ENCODE peak calls at places on chromosomes 1 and 21, in nine cellular contexts. M is GM23248; U is CD8-positive, alpha-beta T cell; Z is IMR-90; B is cardiac muscle cell; X is colonic mucosa; S is kidney; I is AG04450; Q is neural progenitor cell. W is an unnamed sample. For H3K9me3, the result is how much of the 10 kb centered on the place peaks cover.

GRCh38 chr1:111481387-111482221 is 7.8 kb downstream of the C1orf162 start:
- DNase-seq in Q (peak), I (peak), M (peak), U (peak), Z (peak), X (peak), B (peak), S (peak), W (peak)

GRCh38 chr1:165816801-165817497 is 10.5 kb upstream of the UCK2 start:
- DNase-seq in Q (no peak), I (no peak), B (no peak), U (no peak), X (no peak), Z (no peak), M (no peak), S (no peak), W (no peak)

GRCh38 chr1:1225913-1226312 is 5.9 kb downstream of the SDF4 start:
- DNase-seq in S (no peak), I (no peak), B (no peak), X (no peak), U (no peak), Q (no peak), M (no peak), Z (no peak), W (no peak)

GRCh38 chr1:67162954-67163353 is 3.3 kb upstream of the IL23R start:
- DNase-seq in Z (peak), Q (no peak), B (peak), S (no peak), M (peak), X (no peak), I (no peak), U (no peak), W (no peak)

GRCh38 chr1:58457023-58457635 is 89.4 kb downstream of the OMA1 start:
- DNase-seq in Q (no peak), S (no peak), I (no peak), M (no peak), U (no peak), X (no peak), B (no peak), Z (no peak), W (no peak)

GRCh38 chr1:74733616-74734484 is 898 bp downstream of the TYW3 start:
- DNase-seq in M (peak), X (peak), U (peak), S (no peak), I (peak), Z (peak), Q (peak), B (peak), W (no peak)

GRCh38 chr21:46051821-46052675 is 45.9 kb upstream of the COL6A2 start:
- DNase-seq in I (no peak), X (no peak), B (no peak), Z (no peak), S (peak), M (peak), U (no peak), Q (no peak), W (no peak)

GRCh38 chr1:23759277-23759676 is 16.0 kb downstream of the ELOA start:
- DNase-seq in U (no peak), I (no peak), M (no peak), X (no peak), Q (no peak), B (peak), Z (peak), S (no peak), W (no peak)

GRCh38 chr1:153626477-153626928 is 802 bp downstream of the S100A13 start:
- DNase-seq in Q (no peak), U (no peak), S (peak), Z (no peak), I (no peak), X (no peak), M (peak), B (no peak), W (no peak)
- H3K27ac ChIP-seq in Q (no peak), U (no peak), S (peak), Z (peak), I (peak), X (peak), M (peak), B (peak), W (peak)

GRCh38 chr1:3003941-3004270 is 17.4 kb upstream of the ACTRT2 start:
- DNase-seq in X (no peak), U (no peak), Z (no peak), M (no peak), S (peak), I (no peak), Q (no peak), B (no peak), W (no peak)

GRCh38 chr1:3003039-3003940 is 18.0 kb upstream of the ACTRT2 start:
- DNase-seq in U (no peak), M (no peak), S (peak), Z (no peak), X (no peak), Q (no peak), B (no peak), I (no peak), W (no peak)

GRCh38 chr1:3004285-3005205 is 16.7 kb upstream of the ACTRT2 start:
- DNase-seq in X (no peak), Z (no peak), U (no peak), M (no peak), S (peak), I (no peak), B (no peak), Q (no peak), W (no peak)

GRCh38 chr1:3007298-3008147 is 13.7 kb upstream of the ACTRT2 start:
- DNase-seq in Z (no peak), B (no peak), I (no peak), S (peak), U (no peak), X (no peak), Q (no peak), M (no peak), W (no peak)

DNA sequence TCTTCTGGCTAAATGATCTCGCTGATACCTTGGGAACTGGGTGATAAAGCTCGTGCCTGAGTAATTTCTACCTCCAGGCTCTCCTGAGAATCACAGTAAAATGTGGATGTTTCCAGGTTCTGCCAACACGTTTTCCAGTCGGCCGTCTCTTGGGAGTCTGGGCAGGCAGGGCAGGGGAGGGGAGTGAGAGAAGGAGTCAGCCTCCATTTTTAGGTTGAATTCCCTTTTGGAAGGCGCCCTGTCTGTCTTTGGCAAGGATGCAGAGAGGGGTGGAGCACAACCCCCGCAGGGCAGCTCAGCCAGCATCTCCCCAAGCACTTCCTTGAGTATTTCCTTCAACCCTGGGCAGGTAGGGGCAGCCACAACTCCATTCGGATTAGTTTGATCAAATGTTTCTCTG is 15.5 kb upstream of the ACTRT2 start:
- DNase-seq in M (no peak), B (no peak), I (no peak), U (no peak), Q (no peak), S (no peak), X (no peak), Z (no peak), W (peak)
- H3K9me3 ChIP-seq in M (under half), B (under half), I (half or more), U (under half), Q (under half), S (under half), X (under half), Z (half or more), W (under half)

GRCh38 chr1:147515046-147515869 is 26.0 kb upstream of the BCL9 start:
- DNase-seq in X (peak), M (peak), S (no peak), I (no peak), U (no peak), B (peak), Q (no peak), Z (peak), W (no peak)
- H3K27ac ChIP-seq in X (no peak), M (no peak), S (no peak), I (no peak), U (no peak), B (no peak), Q (no peak), Z (no peak), W (no peak)

DNA sequence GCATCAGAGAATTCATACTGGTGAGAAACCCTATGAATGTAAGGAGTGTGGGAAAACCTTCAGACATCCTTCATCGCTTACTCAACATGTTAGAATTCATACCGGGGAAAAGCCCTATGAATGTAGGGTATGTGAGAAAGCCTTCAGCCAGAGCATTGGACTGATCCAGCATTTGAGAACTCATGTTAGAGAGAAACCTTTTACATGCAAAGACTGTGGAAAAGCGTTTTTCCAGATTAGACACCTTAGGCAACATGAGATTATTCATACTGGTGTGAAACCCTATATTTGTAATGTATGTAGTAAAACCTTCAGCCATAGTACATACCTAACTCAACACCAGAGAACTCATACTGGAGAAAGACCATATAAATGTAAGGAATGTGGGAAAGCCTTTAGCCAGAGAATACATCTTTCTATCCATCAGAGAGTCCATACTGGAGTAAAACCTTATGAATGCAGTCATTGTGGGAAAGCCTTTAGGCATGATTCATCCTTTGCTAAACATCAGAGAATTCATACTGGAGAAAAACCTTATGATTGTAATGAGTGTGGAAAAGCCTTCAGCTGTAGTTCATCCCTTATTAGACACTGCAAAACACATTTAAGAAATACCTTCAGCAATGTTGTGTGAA is 12.8 kb downstream of the ZFP69B start:
- DNase-seq in Q (no peak), M (peak), U (no peak), B (no peak), I (no peak), S (no peak), Z (no peak), X (no peak), W (no peak)
- H3K9me3 ChIP-seq in Q (half or more), M (under half), U (half or more), B (under half), I (half or more), S (under half), Z (half or more), X (under half), W (half or more)

GRCh38 chr1:55447488-55447887 is 232.3 kb upstream of the USP24 start:
- DNase-seq in B (no peak), M (peak), Z (peak), Q (no peak), S (no peak), I (no peak), U (no peak), X (no peak), W (no peak)

GRCh38 chr1:55448261-55448660 is 233.1 kb upstream of the USP24 start:
- DNase-seq in Z (no peak), X (no peak), Q (no peak), I (no peak), U (no peak), M (peak), S (no peak), B (peak), W (no peak)

GRCh38 chr1:55445416-55445815 is 230.3 kb upstream of the USP24 start:
- DNase-seq in S (no peak), Z (no peak), M (no peak), I (no peak), X (no peak), B (no peak), U (no peak), Q (no peak), W (no peak)

GRCh38 chr1:55444660-55445059 is 229.5 kb upstream of the USP24 start:
- DNase-seq in M (no peak), S (no peak), Q (no peak), U (no peak), Z (no peak), B (no peak), X (no peak), I (no peak), W (no peak)

DNA sequence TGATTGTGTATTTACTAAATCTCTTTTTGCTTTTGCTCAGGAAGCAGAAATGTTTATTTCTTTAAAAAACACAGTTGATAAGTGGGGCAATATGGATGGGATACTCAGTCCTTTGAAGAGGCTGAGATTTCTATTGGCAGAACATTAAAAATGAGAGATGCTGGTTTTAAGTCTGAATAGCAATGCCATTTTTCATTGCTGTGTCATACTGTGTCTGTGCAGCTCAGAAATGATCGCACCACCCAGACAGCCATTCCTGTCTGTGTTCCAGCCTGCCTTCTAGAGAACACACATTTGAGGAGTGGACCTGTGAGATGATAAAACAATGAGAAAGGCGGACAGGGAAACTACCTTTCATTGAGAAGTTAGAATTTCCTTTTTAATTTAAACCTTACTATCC is 231.2 kb upstream of the USP24 start:
- DNase-seq in I (no peak), Z (peak), M (peak), B (no peak), X (no peak), S (no peak), Q (no peak), U (no peak), W (no peak)
- H3K27ac ChIP-seq in I (no peak), Z (no peak), M (peak), B (no peak), X (no peak), S (no peak), Q (no peak), U (no peak), W (no peak)

GRCh38 chr21:20258542-20258941 is 739.7 kb upstream of the NCAM2 start:
- DNase-seq in X (no peak), Q (no peak), U (no peak), I (no peak), B (no peak), S (no peak), M (no peak), Z (no peak), W (no peak)

GRCh38 chr21:20254964-20255363 is 743.2 kb upstream of the NCAM2 start:
- DNase-seq in X (no peak), Z (no peak), U (no peak), I (no peak), Q (no peak), M (no peak), S (no peak), B (no peak), W (no peak)

GRCh38 chr21:20259035-20259867 is 739.0 kb upstream of the NCAM2 start:
- DNase-seq in X (no peak), Q (no peak), Z (no peak), I (no peak), U (no peak), S (no peak), B (no peak), M (no peak), W (no peak)

GRCh38 chr21:20257052-20257451 is 741.2 kb upstream of the NCAM2 start:
- DNase-seq in Z (no peak), S (no peak), M (no peak), U (no peak), X (no peak), Q (no peak), I (no peak), B (no peak), W (no peak)

DNA sequence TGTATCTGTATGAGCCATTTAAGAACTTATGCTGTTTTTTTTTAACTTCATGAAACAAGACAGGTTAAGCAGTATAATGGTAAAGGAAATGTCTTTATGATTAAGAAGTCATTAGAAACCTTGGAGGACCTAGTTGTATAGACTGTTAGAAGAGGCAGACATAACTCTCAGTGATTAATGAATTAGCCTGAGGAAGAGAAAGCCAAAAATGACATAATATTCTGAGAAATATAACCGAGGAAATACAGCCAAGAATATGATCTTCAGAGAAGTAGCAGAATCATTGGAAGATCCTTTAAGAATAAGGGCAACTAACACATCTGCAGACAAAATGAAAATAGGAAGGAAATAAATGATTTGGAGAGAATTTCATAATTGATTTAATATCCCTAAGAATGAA is 738.1 kb upstream of the NCAM2 start:
- DNase-seq in S (no peak), X (no peak), M (no peak), Q (no peak), U (no peak), B (no peak), Z (no peak), I (no peak), W (no peak)
- H3K9me3 ChIP-seq in S (under half), X (under half), M (under half), Q (under half), U (under half), B (under half), Z (under half), I (under half), W (under half)

DNA sequence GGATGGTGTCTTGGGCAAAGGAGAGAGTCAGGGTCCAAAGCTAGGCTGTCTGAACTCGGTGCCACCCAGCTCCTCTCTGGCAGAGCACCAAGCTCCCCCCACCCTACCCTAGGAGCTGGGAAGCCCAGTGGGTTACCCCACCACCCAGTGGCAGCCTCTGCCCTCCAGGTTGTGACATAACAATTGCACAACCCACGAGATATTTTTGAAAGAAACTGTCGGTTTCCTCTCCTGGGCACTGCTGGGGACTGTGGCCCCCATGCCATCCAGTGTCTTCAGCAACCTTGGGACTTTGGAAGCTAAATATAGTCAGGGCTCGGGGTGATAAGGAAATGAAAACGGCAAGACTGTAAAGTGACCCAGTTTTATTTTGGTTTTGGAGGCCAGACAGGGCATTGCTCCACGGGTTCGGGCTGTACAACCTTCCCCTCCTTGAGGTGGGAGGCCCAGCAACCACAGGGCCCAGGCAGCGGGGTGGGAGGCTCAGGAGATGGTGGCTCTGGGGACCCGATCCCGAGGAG is 1.4 kb downstream of the CITED4 start:
- DNase-seq in S (peak), B (no peak), U (no peak), M (no peak), X (no peak), Z (no peak), I (no peak), Q (no peak), W (no peak)
- H3K27ac ChIP-seq in S (no peak), B (peak), U (no peak), M (no peak), X (no peak), Z (no peak), I (no peak), Q (no peak), W (peak)

DNA sequence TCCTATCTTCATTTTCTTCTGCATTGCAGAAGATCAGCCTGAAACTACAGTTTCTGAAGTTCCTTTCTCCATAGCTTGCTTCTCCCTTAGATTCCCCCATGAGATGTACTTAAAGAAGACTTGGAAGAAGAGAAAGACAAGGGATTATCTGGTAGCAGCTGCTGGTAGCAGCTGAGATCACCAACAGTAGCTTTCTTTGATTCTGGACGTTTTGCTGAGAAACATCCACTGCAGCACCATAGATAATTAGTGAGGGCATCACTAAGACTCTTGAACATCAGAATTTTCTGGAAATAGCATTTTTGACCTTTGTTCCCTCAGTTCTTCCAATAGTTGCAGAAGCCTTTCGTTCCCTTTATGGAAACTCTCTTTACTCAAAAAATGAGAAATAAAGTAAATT is 445 bp upstream of the CFHR3 start:
- DNase-seq in U (no peak), S (no peak), I (no peak), Q (no peak), B (no peak), M (no peak), X (no peak), Z (no peak), W (no peak)
- H3K9me3 ChIP-seq in U (under half), S (under half), I (under half), Q (under half), B (under half), M (under half), X (under half), Z (under half), W (under half)